ENCODE peak calls at places on chromosomes 13 and 19, in four cellular contexts. T is neural progenitor cell, X is heart left ventricle, G is suprapubic skin. E is an unnamed sample.

GRCh38 chr19:7188682-7189629 is 105.3 kb downstream of the INSR start:
- DNase-seq in T (no peak), X (no peak), G (no peak), E (no peak)

GRCh38 chr19:46898731-46899130 is 37.9 kb downstream of the ARHGAP35 start:
- DNase-seq in T (no peak), X (no peak), G (no peak), E (no peak)

GRCh38 chr13:74243637-74244526 is 109.7 kb upstream of the KLF12 start:
- DNase-seq in T (no peak), X (no peak), G (no peak), E (no peak)

GRCh38 chr19:39759457-39760184 is 19.0 kb upstream of the LEUTX start:
- DNase-seq in T (no peak), X (no peak), G (no peak), E (no peak)

GRCh38 chr13:67330149-67330548 is 100.0 kb upstream of the PCDH9 start:
- DNase-seq in T (no peak), X (no peak), G (no peak), E (no peak)

GRCh38 chr13:93398167-93398566 is 171.6 kb downstream of the GPC6 start:
- DNase-seq in T (no peak), X (no peak), G (no peak), E (no peak)

GRCh38 chr13:102610296-102610895 is 13.6 kb downstream of the TPP2 start:
- DNase-seq in T (no peak), X (no peak), G (no peak), E (no peak)

GRCh38 chr19:51808333-51808986 is 13.5 kb downstream of the FPR3 start:
- DNase-seq in T (no peak), X (no peak), G (no peak), E (no peak)

GRCh38 chr19:15436012-15436825 is 13.5 kb downstream of the WIZ start:
- DNase-seq in T (no peak), X (no peak), G (no peak), E (no peak)
- H3K9me3 ChIP-seq in T (no peaks in the 10 kb centered on the region), X (no peaks in the 10 kb centered on the region), G (no peaks in the 10 kb centered on the region), E (no peaks in the 10 kb centered on the region)

GRCh38 chr13:100941811-100942361 is 267.3 kb upstream of the TMTC4 start:
- DNase-seq in T (no peak), X (no peak), G (no peak), E (no peak)

GRCh38 chr13:100944791-100945345 is 270.3 kb upstream of the TMTC4 start:
- DNase-seq in T (no peak), X (no peak), G (no peak), E (no peak)

GRCh38 chr13:100951031-100951430 is 276.4 kb upstream of the TMTC4 start:
- DNase-seq in T (no peak), X (no peak), G (no peak), E (no peak)

GRCh38 chr13:100941377-100941776 is 266.8 kb upstream of the TMTC4 start:
- DNase-seq in T (no peak), X (no peak), G (no peak), E (no peak)

GRCh38 chr13:100946588-100946987 is 272.0 kb upstream of the TMTC4 start:
- DNase-seq in T (no peak), X (no peak), G (no peak), E (no peak)
- H3K9me3 ChIP-seq in T (no peaks in the 10 kb centered on the region), X (no peaks in the 10 kb centered on the region), G (no peaks in the 10 kb centered on the region), E (no peaks in the 10 kb centered on the region)

DNA sequence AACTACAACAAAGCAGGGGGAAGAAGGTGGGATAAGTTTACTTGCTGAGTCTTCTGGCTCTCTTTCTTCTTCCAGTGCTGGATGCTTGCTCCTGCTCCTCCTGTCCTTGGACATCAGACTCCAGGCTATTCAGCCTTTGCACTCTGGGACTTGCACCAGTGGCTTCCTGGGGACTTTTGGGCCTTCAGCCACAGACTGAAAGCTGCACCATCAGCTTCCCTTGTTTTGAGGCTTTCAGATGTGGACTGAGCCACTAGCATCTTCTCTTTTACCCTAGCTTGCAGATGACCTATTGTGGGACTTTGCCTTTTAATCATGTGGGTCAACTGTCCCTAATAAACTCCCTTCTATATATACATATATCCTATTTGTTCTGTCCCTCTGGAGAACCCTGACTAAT is 173.0 kb upstream of the UFM1 start:
- DNase-seq in T (no peak), X (no peak), G (no peak), E (no peak)
- H3K9me3 ChIP-seq in T (no peaks in the 10 kb centered on the region), X (no peaks in the 10 kb centered on the region), G (no peaks in the 10 kb centered on the region), E (no peaks in the 10 kb centered on the region)

DNA sequence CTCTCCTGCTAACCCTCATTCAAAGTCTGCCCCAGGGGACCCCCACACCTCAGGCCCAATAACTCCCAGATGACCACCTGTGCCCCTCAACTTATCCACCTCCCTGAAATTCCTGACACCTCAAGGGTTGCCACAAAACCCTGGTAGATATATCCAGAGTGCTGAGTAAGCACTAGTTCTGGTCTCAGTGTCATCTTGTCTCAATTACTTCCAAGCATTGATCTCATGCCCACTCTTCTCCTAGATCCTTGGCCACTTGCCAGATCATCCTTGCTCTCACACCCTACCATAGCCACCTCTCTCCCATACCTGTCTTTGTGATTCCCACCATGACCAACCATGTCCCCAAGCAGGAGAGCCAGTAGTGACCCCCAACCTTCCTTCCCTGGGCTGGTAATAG is 2.0 kb downstream of the ZNF416 start:
- DNase-seq in T (no peak), X (no peak), G (no peak), E (no peak)
- H3K9me3 ChIP-seq in T (peaks cover 12% of the 10 kb centered on the region), X (peaks cover 58% of the 10 kb centered on the region), G (peaks cover 50% of the 10 kb centered on the region), E (peaks cover 34% of the 10 kb centered on the region)

GRCh38 chr19:23474761-23475160 is 79.5 kb upstream of the ZNF91 start:
- DNase-seq in T (no peak), X (no peak), G (no peak), E (no peak)

GRCh38 chr19:23475477-23475876 is 80.2 kb upstream of the ZNF91 start:
- DNase-seq in T (no peak), X (no peak), G (no peak), E (no peak)

GRCh38 chr19:23474172-23474571 is 78.9 kb upstream of the ZNF91 start:
- DNase-seq in T (no peak), X (no peak), G (no peak), E (no peak)

DNA sequence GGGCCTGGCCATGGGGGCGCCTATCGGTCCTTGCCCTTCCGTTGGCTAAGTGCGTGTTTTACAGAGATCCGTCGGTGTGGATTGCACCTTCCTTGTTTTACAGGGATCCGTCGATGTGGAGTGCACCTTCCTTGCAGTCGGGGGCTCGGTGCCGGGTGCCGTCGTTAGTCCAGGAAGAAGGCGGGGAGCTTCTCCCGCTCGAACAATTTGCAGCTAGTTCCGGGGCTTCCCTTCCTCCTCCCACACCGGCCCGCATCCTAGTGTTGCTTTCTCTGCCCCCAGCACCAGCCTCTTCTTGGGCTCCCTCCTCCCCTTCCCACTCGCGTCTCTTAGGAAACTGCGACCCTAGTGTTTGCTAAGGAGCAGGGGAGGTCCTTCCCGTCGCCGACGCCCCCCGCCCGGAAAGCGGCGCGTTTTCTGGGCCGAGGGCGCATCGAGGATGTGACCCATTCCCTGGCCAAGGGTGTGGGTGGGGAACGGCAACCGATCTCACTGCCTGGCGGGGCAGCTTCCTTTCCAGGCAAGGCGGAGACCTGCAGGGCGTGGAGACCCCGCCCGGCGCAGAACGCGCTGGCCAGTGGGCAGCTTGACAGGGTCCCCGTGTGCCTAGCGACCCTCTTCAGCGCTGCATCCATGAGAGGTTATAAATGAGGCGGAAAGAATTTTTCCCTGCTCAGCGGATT is 75.7 kb upstream of the ZNF91 start:
- DNase-seq in T (no peak), X (no peak), G (no peak), E (no peak)
- H3K9me3 ChIP-seq in T (peaks cover 5% of the 10 kb centered on the region), X (no peaks in the 10 kb centered on the region), G (peaks cover 10% of the 10 kb centered on the region), E (no peaks in the 10 kb centered on the region)

GRCh38 chr19:9407827-9408226 is 27.5 kb downstream of the ZNF266 start:
- DNase-seq in T (no peak), X (no peak), G (no peak), E (no peak)

GRCh38 chr19:9413240-9413954 is 22.0 kb downstream of the ZNF266 start:
- DNase-seq in T (no peak), X (no peak), G (no peak), E (no peak)
- H3K9me3 ChIP-seq in T (peaks cover 29% of the 10 kb centered on the region), X (peaks cover 96% of the 10 kb centered on the region), G (peaks cover 70% of the 10 kb centered on the region), E (peaks cover 72% of the 10 kb centered on the region)

GRCh38 chr19:36750066-36750691 is 22.4 kb downstream of the ZNF850 start:
- DNase-seq in T (no peak), X (no peak), G (no peak), E (no peak)
- H3K9me3 ChIP-seq in T (peaks cover 86% of the 10 kb centered on the region), X (peaks cover 100% of the 10 kb centered on the region), G (peaks cover 79% of the 10 kb centered on the region), E (peaks cover 50% of the 10 kb centered on the region)